ENCODE peak calls at places on chromosome 7, in four cellular contexts. T is K562, W is A549, I is GM12878. B is an unnamed sample.

GRCh38 chr7:121406-121805 is 71.0 kb upstream of the FAM20C start:
- DNase-seq in T (no peak), W (no peak), I (no peak), B (no peak)

GRCh38 chr7:47411281-47411869 is 170.5 kb downstream of the TNS3 start:
- DNase-seq in T (no peak), W (no peak), I (no peak), B (no peak)

GRCh38 chr7:4733936-4734528 is 41.4 kb upstream of the AP5Z1 start:
- DNase-seq in T (no peak), W (no peak), I (no peak), B (no peak)

GRCh38 chr7:3233301-3233700 is 67.8 kb upstream of the SDK1 start:
- DNase-seq in T (no peak), W (no peak), I (no peak), B (no peak)

GRCh38 chr7:141072548-141073172 is 1.2 kb upstream of the TMEM178B start:
- DNase-seq in T (no peak), W (peak; percentile 38), I (no peak), B (no peak)

GRCh38 chr7:131745645-131746248 is 189.3 kb upstream of the PODXL start:
- DNase-seq in T (peak; percentile 18), W (no peak), I (no peak), B (peak; percentile 7)

GRCh38 chr7:84204655-84205054 is 10.1 kb upstream of the SEMA3A start:
- DNase-seq in T (no peak), W (no peak), I (no peak), B (no peak)

GRCh38 chr7:151415375-151416112 is 5.7 kb upstream of the WDR86 start:
- DNase-seq in T (no peak), W (no peak), I (no peak), B (peak; percentile 29)

GRCh38 chr7:135647755-135648154 is 14.6 kb upstream of the STMP1 start:
- DNase-seq in T (no peak), W (no peak), I (no peak), B (no peak)

GRCh38 chr7:66304536-66304935 is 99.4 kb downstream of the TPST1 start:
- DNase-seq in T (no peak), W (no peak), I (no peak), B (no peak)

GRCh38 chr7:22576941-22577927 is 77.2 kb upstream of the STEAP1B start:
- DNase-seq in T (no peak), W (no peak), I (no peak), B (no peak)

GRCh38 chr7:147547252-147547897 is 1043.2 kb upstream of the C7orf33 start:
- DNase-seq in T (peak; percentile 42), W (no peak), I (no peak), B (peak; percentile 10)

GRCh38 chr7:133699390-133699789 is 427.8 kb upstream of the LRGUK start:
- DNase-seq in T (peak; percentile 10), W (no peak), I (no peak), B (no peak)

GRCh38 chr7:909358-910329 is 33.3 kb downstream of the GET4 start:
- DNase-seq in T (no peak), W (peak; percentile 50), I (no peak), B (no peak)

GRCh38 chr7:69898189-69898588 is 299.9 kb downstream of the AUTS2 start:
- DNase-seq in T (no peak), W (no peak), I (peak; percentile 76), B (no peak)

GRCh38 chr7:123784263-123784662 is 35.5 kb upstream of the WASL start:
- DNase-seq in T (no peak), W (no peak), I (no peak), B (no peak)

GRCh38 chr7:145339319-145339718 is 503.5 kb upstream of the TPK1 start:
- DNase-seq in T (no peak), W (no peak), I (no peak), B (no peak)

GRCh38 chr7:39811161-39811614 is 138.9 kb upstream of the CDK13 start:
- DNase-seq in T (peak; percentile 74), W (no peak), I (no peak), B (no peak)

GRCh38 chr7:26321440-26321839 is 29.8 kb downstream of the SNX10 start:
- DNase-seq in T (no peak), W (no peak), I (no peak), B (no peak)

GRCh38 chr7:26317211-26317610 is 25.5 kb downstream of the SNX10 start:
- DNase-seq in T (no peak), W (no peak), I (no peak), B (no peak)

GRCh38 chr7:26320878-26321277 is 29.2 kb downstream of the SNX10 start:
- DNase-seq in T (no peak), W (no peak), I (no peak), B (no peak)

GRCh38 chr7:26319631-26320030 is 28.0 kb downstream of the SNX10 start:
- DNase-seq in T (no peak), W (no peak), I (no peak), B (no peak)

GRCh38 chr7:26318921-26319320 is 27.3 kb downstream of the SNX10 start:
- DNase-seq in T (no peak), W (no peak), I (no peak), B (no peak)
- TF ChIP-seq USF2 in T (no peak), W (no peak), I (no peak), B (no peak)

GRCh38 chr7:152986369-152986768 is 226.8 kb downstream of the ACTR3B start:
- DNase-seq in T (no peak), W (no peak), I (no peak), B (no peak)
- TF ChIP-seq MYC in T (no peak), W (no peak), I (no peak), B (no peak)

DNA sequence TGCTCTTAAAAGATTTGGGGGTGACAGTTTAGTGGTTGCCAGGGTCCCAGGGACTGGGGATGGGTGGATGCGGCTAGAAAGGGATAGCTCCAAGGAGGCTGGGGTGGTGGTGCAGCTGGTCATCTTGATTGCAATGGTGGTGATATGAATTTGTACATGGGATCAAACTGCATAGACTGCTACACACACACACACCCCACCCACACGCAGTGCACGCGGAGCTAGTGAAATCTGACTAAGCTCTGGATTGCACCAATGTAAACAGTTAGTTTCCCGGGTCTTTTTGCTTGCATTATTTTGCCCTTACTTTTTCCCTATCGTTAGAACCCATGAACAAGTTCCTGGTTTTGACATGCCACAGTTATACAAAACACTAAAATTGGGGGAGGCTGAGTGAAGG is 11.0 kb downstream of the SMURF1 start:
- DNase-seq in T (no peak), W (no peak), I (no peak), B (peak; percentile 21)
- TF ChIP-seq USF2 in T (no peak), W (no peak), I (no peak), B (no peak)

GRCh38 chr7:31648288-31648687 is 38.7 kb upstream of the PPP1R17 start:
- DNase-seq in T (no peak), W (no peak), I (no peak), B (peak; percentile 2)
- TF ChIP-seq MYC in T (no peak), W (no peak), I (no peak), B (no peak)